ENCODE peak calls at places on chromosomes 6 and 20, in nine cellular contexts. L is tibial artery; I is mesenchymal stem cell; S is CD8-positive, alpha-beta memory T cell; B is adrenal gland; N is HepG2; D is CD4-positive, alpha-beta memory T cell; T is gastrocnemius medialis; J is thoracic aorta. W is an unnamed sample.
A peak's percentile ranks its signal among the peaks of the same experiment; 100 is the strongest.

GRCh38 chr6:3749991-3750323 is 1.6 kb downstream of the PXDC1 start:
- DNase-seq in L (peak; percentile 91), I (peak; percentile 68), S (no peak), B (peak; percentile 48), N (peak; percentile 30), D (peak; percentile 6), T (peak; percentile 50), J (peak; percentile 72), W (peak; percentile 75)

GRCh38 chr6:56913276-56914138 is 41.4 kb upstream of the BEND6 start:
- DNase-seq in L (no peak), I (no peak), S (no peak), B (no peak), N (no peak), D (no peak), T (no peak), J (no peak), W (no peak)

GRCh38 chr6:148074735-148075134 is 267.9 kb upstream of the SASH1 start:
- DNase-seq in L (no peak), I (no peak), S (no peak), B (no peak), N (no peak), D (no peak), T (no peak), J (no peak), W (no peak)

GRCh38 chr20:46118481-46119020 is 437 bp downstream of the CD40 start:
- DNase-seq in L (peak; percentile 72), I (peak; percentile 5), S (no peak), B (peak; percentile 36), N (no peak), D (no peak), T (peak; percentile 27), J (no peak), W (no peak)

GRCh38 chr20:2122921-2123320 is 21.3 kb downstream of the STK35 start:
- DNase-seq in L (peak; percentile 40), I (peak; percentile 60), S (no peak), B (no peak), N (no peak), D (no peak), T (no peak), J (no peak), W (no peak)

GRCh38 chr6:139325003-139325600 is 33.3 kb upstream of the TXLNB start:
- DNase-seq in L (no peak), I (no peak), S (no peak), B (no peak), N (no peak), D (no peak), T (no peak), J (no peak), W (no peak)

GRCh38 chr6:80022803-80023202 is 18.4 kb downstream of the TTK start:
- DNase-seq in L (no peak), I (peak; percentile 96), S (no peak), B (no peak), N (no peak), D (no peak), T (no peak), J (no peak), W (no peak)

GRCh38 chr20:44410583-44411019 is 55.1 kb downstream of the HNF4A start:
- DNase-seq in L (no peak), I (no peak), S (no peak), B (no peak), N (no peak), D (no peak), T (no peak), J (no peak), W (no peak)

DNA sequence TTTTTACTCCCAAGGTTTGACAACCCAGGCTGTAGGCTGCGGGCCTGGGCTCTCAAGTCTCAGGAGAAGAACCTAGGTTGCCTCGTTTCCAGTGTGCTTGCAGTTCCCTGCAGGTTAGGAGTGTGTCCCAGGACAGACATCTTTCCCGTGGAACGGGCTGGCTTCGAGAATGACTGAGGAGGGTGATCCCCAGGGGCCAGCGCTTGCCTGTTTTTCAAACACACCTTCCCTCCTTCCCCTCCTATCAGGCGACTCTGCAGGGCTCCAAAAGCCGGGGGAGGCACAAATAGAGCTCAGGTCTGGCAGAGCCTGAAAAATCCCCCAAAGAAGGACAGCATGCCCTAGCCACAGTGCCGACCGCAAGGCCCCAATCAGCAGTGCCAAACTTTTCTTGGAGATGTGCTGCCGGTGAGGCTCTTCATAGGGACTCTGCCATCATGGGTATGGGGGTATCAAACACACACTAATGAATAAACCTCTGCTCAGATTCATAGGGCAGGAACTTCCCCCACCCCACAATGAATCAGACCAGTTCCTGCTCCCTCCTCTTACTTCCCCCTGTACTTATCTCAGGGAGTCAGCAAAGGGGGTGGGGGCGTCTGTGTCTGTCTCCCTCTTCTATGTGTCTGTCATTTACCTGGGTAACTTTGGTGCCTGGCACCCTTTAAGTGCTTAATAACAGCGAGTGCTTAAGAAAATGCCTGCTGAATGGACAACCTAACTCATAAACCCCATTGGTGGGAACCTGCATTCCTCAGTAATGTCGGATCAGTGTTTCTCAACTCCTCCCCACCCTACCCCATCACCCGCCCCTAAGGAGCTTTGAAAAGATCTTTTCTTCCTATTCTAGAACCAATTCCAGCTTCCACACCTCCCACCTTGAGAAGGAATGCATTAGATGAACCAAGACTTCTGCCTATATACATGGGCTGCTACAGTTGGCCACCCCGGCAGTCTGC is 1.6 kb downstream of the KCNG1 start:
- DNase-seq in L (no peak), I (no peak), S (no peak), B (no peak), N (no peak), D (no peak), T (no peak), J (no peak), W (peak; percentile 23)
- H3K4me3 ChIP-seq in L (no peak overlapping the region), I (no peak overlapping the region), S (no peak overlapping the region), B (no peak overlapping the region), N (no peak overlapping the region), D (no peak overlapping the region), T (no peak overlapping the region), J (no peak overlapping the region), W (no peak overlapping the region)

GRCh38 chr6:131372535-131372934 is 200.5 kb upstream of the ARG1 start:
- DNase-seq in L (no peak), I (no peak), S (no peak), B (no peak), N (no peak), D (no peak), T (no peak), J (no peak), W (peak; percentile 28)

GRCh38 chr6:131367206-131367873 is 205.7 kb upstream of the ARG1 start:
- DNase-seq in L (no peak), I (no peak), S (no peak), B (no peak), N (peak; percentile 32), D (no peak), T (no peak), J (no peak), W (no peak)

GRCh38 chr6:131366223-131366622 is 206.8 kb upstream of the ARG1 start:
- DNase-seq in L (no peak), I (no peak), S (no peak), B (no peak), N (peak; percentile 60), D (no peak), T (no peak), J (no peak), W (no peak)

GRCh38 chr6:131362696-131363095 is 210.3 kb upstream of the ARG1 start:
- DNase-seq in L (no peak), I (no peak), S (no peak), B (no peak), N (no peak), D (no peak), T (no peak), J (no peak), W (no peak)

GRCh38 chr6:131368077-131368911 is 204.7 kb upstream of the ARG1 start:
- DNase-seq in L (peak; percentile 72), I (no peak), S (no peak), B (peak; percentile 73), N (no peak), D (no peak), T (peak; percentile 19), J (no peak), W (peak; percentile 78)
- H3K4me1 ChIP-seq in L (peaks cover 8% of the 10 kb centered on the region), I (no peaks in the 10 kb centered on the region), S (no peaks in the 10 kb centered on the region), B (peaks cover 12% of the 10 kb centered on the region), N (peaks cover 25% of the 10 kb centered on the region), D (no peaks in the 10 kb centered on the region), T (no peaks in the 10 kb centered on the region), J (peaks cover 9% of the 10 kb centered on the region), W (peaks cover 5% of the 10 kb centered on the region)

GRCh38 chr6:2375443-2375842 is 130.0 kb upstream of the GMDS start:
- DNase-seq in L (no peak), I (no peak), S (no peak), B (no peak), N (no peak), D (no peak), T (no peak), J (no peak), W (no peak)

GRCh38 chr6:2369606-2370005 is 124.2 kb upstream of the GMDS start:
- DNase-seq in L (no peak), I (no peak), S (no peak), B (no peak), N (no peak), D (no peak), T (no peak), J (no peak), W (no peak)
- H3K36me3 ChIP-seq in L (no peaks in the 10 kb centered on the region), I (peaks cover 5% of the 10 kb centered on the region), S (no peaks in the 10 kb centered on the region), B (no peaks in the 10 kb centered on the region), N (no peaks in the 10 kb centered on the region), D (no peaks in the 10 kb centered on the region), T (no peaks in the 10 kb centered on the region), J (no peaks in the 10 kb centered on the region), W (no peaks in the 10 kb centered on the region)

GRCh38 chr6:42914546-42914945 is 1.3 kb upstream of the PTCRA start:
- DNase-seq in L (no peak), I (no peak), S (no peak), B (no peak), N (no peak), D (no peak), T (no peak), J (no peak), W (no peak)

GRCh38 chr6:42909835-42910234 is 6.0 kb upstream of the PTCRA start:
- DNase-seq in L (no peak), I (no peak), S (no peak), B (no peak), N (no peak), D (no peak), T (no peak), J (no peak), W (no peak)

GRCh38 chr6:42915737-42916136 is at the start of gene PTCRA:
- DNase-seq in L (no peak), I (no peak), S (no peak), B (no peak), N (no peak), D (no peak), T (no peak), J (no peak), W (no peak)

GRCh38 chr6:42907336-42907735 is 8.5 kb upstream of the PTCRA start:
- DNase-seq in L (no peak), I (no peak), S (no peak), B (no peak), N (no peak), D (no peak), T (no peak), J (no peak), W (no peak)

DNA sequence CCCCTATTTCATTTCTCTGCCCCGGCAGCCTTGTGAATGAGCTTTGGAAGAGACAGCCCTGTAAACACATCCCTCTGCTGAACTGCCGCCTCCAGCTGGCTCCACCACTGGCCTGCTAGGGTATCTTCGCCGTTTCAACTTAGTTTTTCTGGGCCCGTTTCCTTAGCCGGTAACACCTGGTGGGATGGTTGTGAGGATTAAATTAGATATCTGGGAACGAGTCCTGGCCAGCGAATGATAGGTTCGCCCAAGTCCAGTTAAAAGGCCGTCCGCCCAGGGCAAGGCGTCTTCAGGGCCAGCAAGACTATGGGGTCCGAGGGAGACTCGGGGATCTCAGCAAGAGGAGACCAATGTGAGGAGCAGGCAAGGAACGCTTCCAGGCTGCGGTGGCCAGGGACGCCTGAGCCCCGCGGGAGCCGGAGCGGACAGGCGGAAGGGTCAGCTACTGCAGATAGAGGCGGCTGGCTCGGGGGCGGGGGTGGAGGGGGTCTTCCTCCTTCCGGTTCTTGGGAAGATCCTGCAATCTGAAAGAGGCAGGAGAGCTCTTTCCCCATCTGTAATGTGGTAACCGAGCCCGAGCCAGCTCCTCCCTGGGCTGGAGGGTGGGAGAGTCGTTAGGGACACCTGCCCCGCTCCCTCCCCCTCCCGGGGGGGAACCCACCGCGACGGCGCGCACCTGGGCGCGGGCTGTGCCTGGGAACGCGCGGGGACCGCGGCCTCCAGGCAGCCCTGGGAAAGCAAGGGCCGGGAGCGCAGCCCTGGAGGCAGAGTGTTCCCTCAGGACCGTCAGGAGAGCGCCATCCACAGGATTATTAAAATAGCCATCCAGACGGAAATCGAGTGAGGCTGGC is 4.5 kb upstream of the PTCRA start:
- DNase-seq in L (no peak), I (peak; percentile 31), S (no peak), B (peak; percentile 13), N (no peak), D (no peak), T (no peak), J (no peak), W (no peak)
- H3K4me3 ChIP-seq in L (no peak overlapping the region), I (peak overlapping the region; percentile 37), S (no peak overlapping the region), B (no peak overlapping the region), N (peak overlapping the region; percentile 72), D (no peak overlapping the region), T (peak overlapping the region; percentile 10), J (peak overlapping the region; percentile 36), W (no peak overlapping the region)